ENCODE peak calls at places on chromosomes 11 and 22, in seven cellular contexts. K, R, X, T, O, H and Y are unnamed samples. For H3K9me3, the result is how much of the 10 kb centered on the place peaks cover.

GRCh38 chr11:46701078-46701654 is 335 bp downstream of the ZNF408 start:
- DNase-seq in K (no peak), R (no peak), X (no peak), T (no peak), O (no peak), H (no peak), Y (no peak)

GRCh38 chr11:67372993-67373915 is at the start of gene CLCF1:
- DNase-seq in K (peak), R (peak), X (peak), T (no peak), O (peak), H (peak), Y (no peak)

GRCh38 chr22:38257650-38258246 is 15.1 kb downstream of the TMEM184B start:
- DNase-seq in K (no peak), R (peak), X (peak), T (no peak), O (no peak), H (no peak), Y (no peak)

GRCh38 chr11:77249427-77249826 is 52.1 kb downstream of the GDPD4 start:
- DNase-seq in K (no peak), R (no peak), X (no peak), T (no peak), O (peak), H (no peak), Y (no peak)

GRCh38 chr11:128157423-128158298 is 429.7 kb downstream of the ETS1 start:
- DNase-seq in K (peak), R (peak), X (peak), T (no peak), O (peak), H (no peak), Y (peak)

GRCh38 chr11:126335463-126335760 is 20.1 kb upstream of the ST3GAL4 start:
- DNase-seq in K (no peak), R (peak), X (no peak), T (no peak), O (no peak), H (no peak), Y (no peak)

GRCh38 chr11:117862753-117863152 is 13.7 kb downstream of the FXYD6 start:
- DNase-seq in K (no peak), R (no peak), X (no peak), T (no peak), O (no peak), H (no peak), Y (no peak)

GRCh38 chr11:61967177-61967923 is at the start of gene FTH1:
- DNase-seq in K (peak), R (peak), X (peak), T (peak), O (peak), H (peak), Y (no peak)

GRCh38 chr11:126146454-126147192 is 64.8 kb downstream of the RPUSD4 start:
- DNase-seq in K (no peak), R (no peak), X (no peak), T (no peak), O (no peak), H (no peak), Y (no peak)

GRCh38 chr11:23280088-23280487 is 419.8 kb upstream of the CCDC179 start:
- DNase-seq in K (no peak), R (no peak), X (no peak), T (no peak), O (no peak), H (no peak), Y (no peak)

GRCh38 chr11:10288881-10289764 is 4.9 kb downstream of the SBF2 start:
- DNase-seq in K (no peak), R (no peak), X (no peak), T (no peak), O (no peak), H (no peak), Y (no peak)

GRCh38 chr11:10973416-10973815 is 115.6 kb upstream of the ZBED5 start:
- DNase-seq in K (no peak), R (no peak), X (no peak), T (no peak), O (no peak), H (no peak), Y (no peak)

GRCh38 chr22:21764038-21764804 is 28.6 kb upstream of the YPEL1 start:
- DNase-seq in K (no peak), R (no peak), X (no peak), T (no peak), O (no peak), H (no peak), Y (no peak)

GRCh38 chr11:111586305-111586915 is 15.8 kb upstream of the SIK2 start:
- DNase-seq in K (no peak), R (peak), X (no peak), T (no peak), O (peak), H (no peak), Y (peak)

GRCh38 chr11:73184953-73185671 is 33.0 kb upstream of the P2RY2 start:
- DNase-seq in K (peak), R (peak), X (peak), T (no peak), O (peak), H (no peak), Y (peak)

GRCh38 chr11:3984896-3985295 is 109.7 kb upstream of the RRM1 start:
- DNase-seq in K (no peak), R (peak), X (no peak), T (peak), O (no peak), H (no peak), Y (no peak)

GRCh38 chr11:94196363-94196762 is 67.7 kb downstream of the PANX1 start:
- DNase-seq in K (peak), R (no peak), X (no peak), T (no peak), O (peak), H (no peak), Y (no peak)

GRCh38 chr11:19380375-19380774 is 139.6 kb upstream of the E2F8 start:
- DNase-seq in K (peak), R (no peak), X (no peak), T (no peak), O (peak), H (no peak), Y (no peak)

GRCh38 chr22:25091449-25091848 is 108.2 kb upstream of the CRYBB3 start:
- DNase-seq in K (no peak), R (no peak), X (no peak), T (no peak), O (no peak), H (no peak), Y (no peak)

GRCh38 chr11:6303657-6304056 is 16.6 kb downstream of the CAVIN3 start:
- DNase-seq in K (no peak), R (no peak), X (no peak), T (no peak), O (no peak), H (no peak), Y (no peak)

GRCh38 chr11:68012843-68013610 is 2.9 kb downstream of the ALDH3B1 start:
- DNase-seq in K (peak), R (no peak), X (no peak), T (no peak), O (peak), H (peak), Y (no peak)

GRCh38 chr11:125153837-125154236 is 10.7 kb upstream of the PKNOX2 start:
- DNase-seq in K (no peak), R (no peak), X (no peak), T (no peak), O (no peak), H (no peak), Y (no peak)

GRCh38 chr11:134656861-134657540 is 245.0 kb upstream of the B3GAT1 start:
- DNase-seq in K (peak), R (peak), X (no peak), T (no peak), O (no peak), H (no peak), Y (no peak)

GRCh38 chr11:119977584-119977860 is 160.4 kb downstream of the TRIM29 start:
- DNase-seq in K (no peak), R (no peak), X (no peak), T (no peak), O (no peak), H (no peak), Y (no peak)

GRCh38 chr11:64223001-64223651 is 2.9 kb downstream of the TRPT1 start:
- DNase-seq in K (no peak), R (no peak), X (no peak), T (no peak), O (no peak), H (no peak), Y (no peak)

GRCh38 chr11:96755752-96756151 is 365.9 kb downstream of the JRKL start:
- DNase-seq in K (no peak), R (no peak), X (no peak), T (no peak), O (no peak), H (no peak), Y (no peak)

GRCh38 chr11:47272706-47273105 is 2.8 kb downstream of the MADD start:
- DNase-seq in K (no peak), R (no peak), X (no peak), T (no peak), O (no peak), H (no peak), Y (no peak)

GRCh38 chr11:107177106-107177477 is 158.8 kb upstream of the GUCY1A2 start:
- DNase-seq in K (no peak), R (no peak), X (no peak), T (no peak), O (no peak), H (no peak), Y (no peak)

GRCh38 chr11:65742353-65742752 is 21.8 kb upstream of the RNASEH2C start:
- DNase-seq in K (no peak), R (no peak), X (no peak), T (no peak), O (no peak), H (no peak), Y (no peak)

GRCh38 chr11:17259931-17260499 is 16.5 kb upstream of the NUCB2 start:
- DNase-seq in K (no peak), R (no peak), X (no peak), T (no peak), O (no peak), H (no peak), Y (no peak)

GRCh38 chr11:114397349-114397982 is 2.8 kb downstream of the C11orf71 start:
- DNase-seq in K (no peak), R (no peak), X (no peak), T (no peak), O (no peak), H (no peak), Y (no peak)

GRCh38 chr22:20037419-20037818 is 16.5 kb downstream of the TANGO2 start:
- DNase-seq in K (no peak), R (no peak), X (no peak), T (no peak), O (no peak), H (no peak), Y (no peak)

GRCh38 chr11:118612378-118612777 is 5.0 kb downstream of the PHLDB1 start:
- DNase-seq in K (no peak), R (peak), X (no peak), T (no peak), O (no peak), H (no peak), Y (no peak)

GRCh38 chr11:112694813-112695212 is 266.4 kb upstream of the NCAM1 start:
- DNase-seq in K (peak), R (no peak), X (no peak), T (no peak), O (no peak), H (no peak), Y (no peak)

GRCh38 chr11:60739114-60739513 is 14.6 kb downstream of the MS4A18 start:
- DNase-seq in K (no peak), R (no peak), X (no peak), T (no peak), O (no peak), H (no peak), Y (no peak)

GRCh38 chr11:43269229-43269928 is 42.4 kb upstream of the API5 start:
- DNase-seq in K (no peak), R (no peak), X (no peak), T (no peak), O (no peak), H (no peak), Y (no peak)

GRCh38 chr22:25845985-25846745 is 104.2 kb downstream of the MYO18B start:
- DNase-seq in K (peak), R (no peak), X (no peak), T (no peak), O (no peak), H (no peak), Y (no peak)

DNA sequence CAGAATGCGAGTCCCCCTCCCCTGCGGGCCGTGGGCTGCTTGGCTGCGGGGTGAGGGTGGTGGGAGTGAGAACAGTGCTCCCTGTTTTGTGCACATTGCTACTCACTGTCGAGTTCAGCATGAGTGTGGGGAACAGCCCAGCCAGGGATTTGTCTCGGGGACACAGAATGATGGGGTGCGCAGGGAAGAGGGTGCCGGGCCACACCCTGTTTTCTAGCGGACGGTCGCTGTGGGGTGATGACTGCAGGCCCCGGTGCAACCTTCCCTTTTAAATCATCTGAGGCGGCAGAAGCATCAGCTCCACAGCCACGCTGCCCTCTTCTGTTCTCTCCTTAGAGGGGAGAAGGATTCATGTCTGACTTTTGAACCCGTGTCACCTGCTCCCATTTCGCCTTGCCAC is 1051.2 kb downstream of the TBC1D22A start:
- DNase-seq in K (no peak), R (no peak), X (no peak), T (no peak), O (no peak), H (no peak), Y (no peak)
- H3K9me3 ChIP-seq in K (under half), R (under half), X (under half), T (under half), O (under half), H (under half), Y (under half)

DNA sequence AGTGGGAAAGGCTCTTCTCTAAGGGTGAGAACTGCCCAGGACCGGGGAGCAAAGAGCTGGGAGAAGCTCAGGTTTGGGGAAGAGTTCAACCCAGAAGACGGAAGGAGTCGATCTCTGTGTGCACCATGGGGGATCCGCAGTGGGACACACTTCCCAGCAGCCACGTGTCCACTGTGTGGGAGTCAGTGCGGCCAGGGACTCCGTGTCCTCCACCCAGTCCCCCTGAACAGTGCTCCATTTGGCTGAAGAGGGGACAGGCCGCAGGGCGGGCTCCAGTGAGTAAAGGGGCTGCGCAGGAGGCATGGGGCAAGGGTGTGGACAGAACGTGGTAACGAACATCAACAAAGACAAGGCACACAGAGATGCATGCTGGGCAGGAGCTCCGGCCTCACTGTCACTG is 367.1 kb downstream of the SHANK2 start:
- DNase-seq in K (no peak), R (no peak), X (no peak), T (no peak), O (no peak), H (no peak), Y (no peak)
- H3K9me3 ChIP-seq in K (under half), R (under half), X (under half), T (under half), O (under half), H (under half), Y (under half)

GRCh38 chr11:70119502-70119901 is 41.4 kb downstream of the ANO1 start:
- DNase-seq in K (no peak), R (no peak), X (no peak), T (no peak), O (no peak), H (no peak), Y (no peak)

GRCh38 chr11:70126494-70126893 is 48.4 kb downstream of the ANO1 start:
- DNase-seq in K (no peak), R (no peak), X (no peak), T (no peak), O (no peak), H (no peak), Y (no peak)

GRCh38 chr11:70124321-70125061 is 46.4 kb downstream of the ANO1 start:
- DNase-seq in K (no peak), R (no peak), X (peak), T (no peak), O (no peak), H (no peak), Y (no peak)

GRCh38 chr11:70120674-70121073 is 42.6 kb downstream of the ANO1 start:
- DNase-seq in K (no peak), R (no peak), X (no peak), T (no peak), O (no peak), H (no peak), Y (no peak)

GRCh38 chr11:70122490-70123198 is 44.5 kb downstream of the ANO1 start:
- DNase-seq in K (no peak), R (no peak), X (no peak), T (no peak), O (no peak), H (no peak), Y (no peak)
- H3K9me3 ChIP-seq in K (under half), R (under half), X (under half), T (under half), O (under half), H (under half), Y (under half)

GRCh38 chr22:48145738-48146137 is 1383.3 kb downstream of the TBC1D22A start:
- DNase-seq in K (no peak), R (no peak), X (no peak), T (no peak), O (no peak), H (no peak), Y (no peak)
- H3K9me3 ChIP-seq in K (under half), R (under half), X (under half), T (under half), O (under half), H (under half), Y (under half)